ENCODE peak calls at places on chromosome 6, in six cellular contexts. Q is H1, Z is HepG2, X is GM12891, E is GM12878, J is K562. M is an unnamed sample.

GRCh38 chr6:75850026-75850385 is 101.0 kb downstream of the MYO6 start:
- DNase-seq in J (no peak), Z (no peak), E (no peak), Q (no peak), X (no peak), M (no peak)

GRCh38 chr6:15621203-15622044 is 41.4 kb downstream of the DTNBP1 start:
- DNase-seq in Q (no peak), Z (no peak), J (peak), X (no peak), E (peak), M (peak)

GRCh38 chr6:112665815-112666214 is 318.7 kb downstream of the RFPL4B start:
- DNase-seq in Z (no peak), X (no peak), E (no peak), Q (no peak), J (no peak), M (no peak)

GRCh38 chr6:151536280-151536534 is 42.4 kb downstream of the CCDC170 start:
- DNase-seq in X (no peak), J (no peak), E (no peak), Q (no peak), Z (no peak), M (no peak)

GRCh38 chr6:39530201-39530759 is 194.9 kb downstream of the KIF6 start:
- DNase-seq in Q (no peak), J (no peak), X (peak), Z (no peak), E (peak), M (peak)

GRCh38 chr6:42555477-42556457 is 8.1 kb upstream of the UBR2 start:
- DNase-seq in Z (peak), J (no peak), X (no peak), E (no peak), Q (no peak), M (no peak)

GRCh38 chr6:134739299-134740090 is 210.4 kb downstream of the ALDH8A1 start:
- DNase-seq in Q (no peak), E (no peak), X (no peak), Z (no peak), J (no peak), M (no peak)

GRCh38 chr6:3312604-3313167 is 53.9 kb downstream of the PSMG4 start:
- DNase-seq in J (no peak), Z (no peak), E (no peak), Q (no peak), X (no peak), M (no peak)

GRCh38 chr6:39892490-39893129 is 41.7 kb downstream of the MOCS1 start:
- DNase-seq in X (peak), E (peak), Z (peak), Q (peak), J (peak), M (peak)

GRCh38 chr6:72657798-72658197 is 35.9 kb downstream of the KCNQ5 start:
- DNase-seq in X (no peak), Z (no peak), J (no peak), E (no peak), Q (no peak), M (no peak)

GRCh38 chr6:110513001-110513400 is 36.6 kb upstream of the SLC22A16 start:
- DNase-seq in Z (no peak), X (no peak), Q (no peak), E (no peak), J (no peak), M (no peak)

GRCh38 chr6:144657691-144658090 is 372.6 kb downstream of the UTRN start:
- DNase-seq in Z (no peak), J (no peak), X (no peak), Q (no peak), E (no peak), M (no peak)

GRCh38 chr6:34576286-34576955 is 20.3 kb upstream of the SPDEF start:
- DNase-seq in Q (no peak), J (no peak), E (no peak), Z (no peak), X (no peak), M (no peak)

GRCh38 chr6:75349262-75349984 is 64.8 kb upstream of the TMEM30A start:
- DNase-seq in Q (no peak), Z (no peak), E (no peak), J (peak), X (no peak), M (no peak)

GRCh38 chr6:57217270-57217669 is 4.8 kb downstream of the RAB23 start:
- DNase-seq in X (no peak), Z (no peak), Q (no peak), E (no peak), J (no peak), M (no peak)

GRCh38 chr6:31533455-31533841 is 4.7 kb downstream of the MCCD1 start:
- DNase-seq in X (no peak), Z (no peak), J (no peak), Q (no peak), E (no peak), M (no peak)

GRCh38 chr6:112179631-112180030 is 74.7 kb downstream of the LAMA4 start:
- DNase-seq in J (no peak), Z (no peak), Q (no peak), X (no peak), E (no peak), M (no peak)

GRCh38 chr6:36383608-36384007 is 3.9 kb downstream of the ETV7 start:
- DNase-seq in Z (no peak), E (no peak), Q (no peak), J (peak), X (no peak), M (no peak)

GRCh38 chr6:170224694-170225660 is 65.9 kb downstream of the DLL1 start:
- DNase-seq in X (no peak), Z (no peak), Q (no peak), E (no peak), J (no peak), M (no peak)

GRCh38 chr6:147268254-147268653 is 64.0 kb downstream of the STXBP5 start:
- DNase-seq in Q (no peak), Z (no peak), J (no peak), E (no peak), X (no peak), M (no peak)

GRCh38 chr6:136779682-136780081 is 12.6 kb downstream of the MAP3K5 start:
- DNase-seq in E (no peak), X (no peak), Q (no peak), J (no peak), Z (no peak), M (no peak)

DNA sequence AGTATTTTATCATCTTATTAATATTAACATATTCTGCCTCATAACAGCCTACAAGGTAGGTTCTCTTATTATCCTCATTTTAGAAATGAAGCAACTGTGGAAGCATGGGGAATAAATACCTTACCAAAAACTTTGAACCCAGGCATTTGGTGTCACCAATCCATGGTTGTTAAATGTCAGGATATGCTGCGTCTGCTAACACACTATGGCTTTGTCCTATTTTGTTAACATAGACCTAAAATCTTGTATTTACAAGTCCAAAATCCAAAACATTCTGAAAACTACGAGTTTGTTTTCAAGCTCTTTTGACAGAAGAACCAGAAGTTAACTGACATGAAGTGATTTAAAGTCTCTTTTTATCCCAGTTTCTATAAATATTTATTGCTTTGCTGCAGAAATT is 53.4 kb downstream of the BMP5 start:
- DNase-seq in E (no peak), Q (no peak), J (no peak), Z (peak), X (no peak), M (no peak)
- TF ChIP-seq POLR2AphosphoS5 in E (no peak), Q (no peak), J (no peak), Z (no peak), X (no peak), M (no peak)

GRCh38 chr6:43774776-43775583 is 5.0 kb downstream of the VEGFA start:
- DNase-seq in E (no peak), Z (peak), J (peak), Q (no peak), X (peak), M (peak)

GRCh38 chr6:43773981-43774775 is 4.2 kb downstream of the VEGFA start:
- DNase-seq in X (no peak), Z (no peak), J (no peak), Q (no peak), E (no peak), M (no peak)

GRCh38 chr6:43771858-43772570 is 2.0 kb downstream of the VEGFA start:
- DNase-seq in X (peak), Z (peak), Q (no peak), J (peak), E (no peak), M (peak)

GRCh38 chr6:43772571-43773049 is 2.6 kb downstream of the VEGFA start:
- DNase-seq in E (no peak), Q (no peak), J (peak), Z (peak), X (no peak), M (no peak)

DNA sequence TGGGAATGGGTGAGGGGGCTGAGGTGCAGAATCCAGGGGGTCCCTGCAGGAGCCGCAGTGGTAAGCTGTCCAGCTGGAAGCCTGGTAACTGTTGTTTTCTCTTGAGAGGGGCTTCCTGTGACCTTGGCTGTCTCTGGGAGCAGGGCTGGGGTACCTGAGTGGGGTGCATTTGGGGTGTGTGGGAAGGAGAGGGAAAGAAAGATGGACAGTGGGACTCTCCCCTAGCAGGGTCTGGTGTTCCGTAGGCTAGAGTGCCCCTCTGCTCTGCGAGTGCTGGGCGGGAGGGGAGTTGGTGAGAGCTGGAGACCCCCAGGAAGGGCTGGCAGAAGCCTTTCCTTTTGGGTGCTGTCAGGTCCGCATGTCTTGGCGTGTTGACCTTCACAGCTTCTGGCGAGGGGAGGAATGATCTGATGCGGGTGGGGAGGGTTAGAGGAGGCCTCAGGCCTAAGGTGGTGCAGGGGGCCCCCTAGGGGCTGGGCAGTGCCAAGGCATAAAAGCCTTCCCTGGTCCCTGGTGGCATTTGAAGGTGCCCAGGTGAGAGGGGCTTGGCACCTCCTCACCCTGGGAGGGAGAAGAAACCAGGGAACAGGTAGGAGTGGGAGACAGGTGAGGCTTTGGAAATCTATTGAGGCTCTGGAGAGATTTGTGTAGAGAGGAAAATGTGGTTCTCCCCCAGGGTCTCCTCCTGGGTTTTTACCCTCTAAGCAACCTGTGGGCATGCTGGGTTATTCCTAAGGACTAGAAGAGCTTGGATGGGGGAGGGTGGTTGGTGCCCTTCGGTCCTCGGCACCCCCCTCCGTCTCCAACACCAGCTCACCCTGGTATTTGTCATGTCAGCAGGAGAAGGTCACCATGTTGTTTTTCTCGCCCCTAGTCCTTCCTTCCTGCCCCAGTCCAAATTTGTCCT is 3.3 kb downstream of the VEGFA start:
- DNase-seq in Q (no peak), J (peak), X (peak), E (no peak), Z (peak), M (peak)
- TF ChIP-seq POLR2A in Q (no peak), J (peak), X (no peak), E (peak), Z (peak), M (no peak)

GRCh38 chr6:166900130-166900708 is 56.1 kb downstream of the RNASET2 start:
- DNase-seq in Q (no peak), E (no peak), Z (no peak), X (no peak), J (no peak), M (no peak)
- TF ChIP-seq TAF1 in Q (no peak), E (no peak), Z (no peak), X (no peak), J (no peak), M (no peak)

DNA sequence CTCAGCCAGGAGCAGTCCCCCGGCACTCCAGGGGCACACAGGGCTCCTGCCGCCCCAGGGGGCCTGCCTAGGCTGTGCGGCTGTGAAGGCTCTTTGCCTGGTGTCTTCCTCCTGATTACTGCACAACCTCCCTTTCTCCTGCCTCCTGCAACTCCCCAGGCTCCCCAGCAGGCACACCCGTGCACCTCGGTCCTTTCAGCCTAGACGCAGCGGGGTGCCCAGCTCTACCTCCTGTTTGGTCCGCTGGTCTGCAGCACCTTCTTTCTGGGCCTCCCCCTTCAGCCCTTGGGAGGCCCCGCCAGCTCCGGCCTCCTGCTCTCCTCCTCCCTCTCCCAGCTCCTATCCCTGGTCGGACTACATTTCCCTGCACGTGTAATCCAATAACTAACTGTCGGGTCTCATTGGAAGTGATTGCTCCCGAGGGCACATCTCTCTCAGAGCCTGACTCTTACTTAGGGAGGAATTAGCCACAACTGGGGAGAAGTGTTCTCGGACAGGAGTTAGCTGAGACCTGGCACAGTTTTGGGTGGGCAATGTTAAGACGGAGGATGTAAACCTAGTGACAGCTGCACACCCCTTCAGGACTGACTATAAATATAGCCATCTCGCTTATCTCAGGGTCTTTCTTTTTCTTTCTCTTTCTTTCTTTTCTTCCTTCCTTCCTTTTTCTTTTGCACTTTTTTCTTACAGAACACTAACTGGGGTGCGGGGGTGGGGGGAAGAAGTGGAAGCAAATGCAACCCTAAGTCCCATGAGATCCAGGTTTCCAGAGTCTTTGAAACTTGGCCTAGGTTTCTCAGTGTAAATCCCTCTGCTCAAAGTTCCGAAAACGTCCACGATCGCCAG is 1.1 kb upstream of the FOXF2 start:
- DNase-seq in X (no peak), E (no peak), Q (no peak), Z (no peak), J (no peak), M (no peak)
- TF ChIP-seq POLR2AphosphoS5 in X (no peak), E (no peak), Q (no peak), Z (no peak), J (no peak), M (no peak)